ENCODE peak calls at places on chromosomes 1 and 21, in ten cellular contexts. C, L, Z, H, D, J, P, R, M and F are unnamed samples.

GRCh38 chr1:202084791-202085681 is 37.7 kb upstream of the GPR37L1 start:
- DNase-seq in L (no peak), R (no peak), D (peak; percentile 91), P (no peak), Z (no peak), C (peak; percentile 62), H (peak; percentile 99), J (no peak), M (peak; percentile 34), F (no peak)

GRCh38 chr1:28235746-28236655 is at the start of gene ATP5IF1:
- DNase-seq in R (peak; percentile 90), D (peak; percentile 97), L (peak; percentile 99), J (peak; percentile 97), Z (peak; percentile 99), M (peak; percentile 99), P (peak; percentile 93), H (peak; percentile 96), C (peak; percentile 98), F (peak; percentile 99)

GRCh38 chr21:41611966-41612606 is 104.1 kb upstream of the TMPRSS2 start:
- DNase-seq in D (peak; percentile 77), H (peak; percentile 28), L (peak; percentile 42), R (no peak), P (no peak), Z (no peak), M (peak; percentile 39), C (peak; percentile 63), J (no peak), F (no peak)

GRCh38 chr1:12083766-12084165 is 20.7 kb downstream of the TNFRSF8 start:
- DNase-seq in Z (no peak), H (no peak), D (no peak), R (no peak), C (no peak), P (no peak), M (no peak), J (no peak), L (no peak), F (no peak)

GRCh38 chr1:245156736-245157505 is 2.1 kb downstream of the KIF26B start:
- DNase-seq in D (no peak), C (peak; percentile 51), Z (no peak), J (peak; percentile 61), P (peak; percentile 27), L (no peak), H (peak; percentile 65), M (no peak), R (no peak), F (no peak)

GRCh38 chr1:177871633-177872562 is 98.0 kb downstream of the SEC16B start:
- DNase-seq in P (no peak), Z (no peak), H (no peak), M (no peak), L (no peak), J (no peak), R (no peak), C (peak; percentile 66), D (no peak), F (peak; percentile 55)

GRCh38 chr1:40303051-40303771 is 13.9 kb downstream of the COL9A2 start:
- DNase-seq in P (peak; percentile 68), D (no peak), R (no peak), H (no peak), L (no peak), J (no peak), C (no peak), M (no peak), Z (peak; percentile 69), F (no peak)

GRCh38 chr1:198809247-198809646 is 170.4 kb downstream of the PTPRC start:
- DNase-seq in M (no peak), H (no peak), R (no peak), J (no peak), C (no peak), P (no peak), Z (no peak), D (no peak), L (no peak), F (no peak)

GRCh38 chr21:42193131-42193671 is 25.7 kb upstream of the ABCG1 start:
- DNase-seq in R (no peak), P (no peak), Z (no peak), J (no peak), D (no peak), H (no peak), M (no peak), L (no peak), C (no peak), F (peak; percentile 87)

GRCh38 chr1:209246660-209247059 is 336.9 kb upstream of the CAMK1G start:
- DNase-seq in P (no peak), L (no peak), Z (no peak), J (no peak), D (no peak), H (no peak), R (no peak), C (no peak), M (no peak), F (peak; percentile 31)

GRCh38 chr1:29643281-29643680 is 407.0 kb downstream of the PTPRU start:
- DNase-seq in Z (peak; percentile 23), C (no peak), M (no peak), R (no peak), H (no peak), J (no peak), D (no peak), L (no peak), P (no peak), F (peak; percentile 50)

DNA sequence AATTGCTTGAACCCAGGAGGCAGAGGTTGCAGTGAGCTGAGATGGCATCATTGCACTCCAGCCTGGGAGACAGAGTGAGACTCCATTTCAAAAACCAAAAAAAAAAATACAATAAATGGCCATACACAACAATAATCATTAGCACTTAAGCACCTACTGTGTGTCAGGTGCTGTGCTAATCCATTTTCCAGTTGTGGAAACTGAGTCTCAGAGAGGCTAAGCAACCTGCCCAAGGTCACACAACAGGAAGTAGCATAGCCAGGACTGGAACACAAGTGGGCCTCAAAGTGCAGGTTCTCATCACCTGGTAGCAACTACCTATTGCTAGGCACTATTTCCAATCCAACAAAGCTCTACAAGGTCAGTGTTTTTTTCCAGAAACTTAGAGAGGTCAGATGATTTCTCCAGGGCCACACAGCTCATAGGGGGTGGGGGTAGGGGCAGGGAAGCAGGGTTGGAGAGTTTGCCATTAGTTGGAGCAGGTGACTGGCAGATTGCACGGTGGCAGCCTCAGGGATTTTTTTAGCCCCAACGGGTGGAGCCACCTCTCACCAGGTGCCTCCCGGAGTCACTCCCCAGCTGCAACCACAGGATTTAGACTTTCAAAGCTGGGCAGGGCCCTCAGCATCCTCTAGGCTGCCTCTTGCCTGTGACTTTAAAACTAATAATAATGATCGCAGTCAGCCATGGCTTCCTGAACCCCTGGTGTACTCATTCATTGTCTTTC is 52.5 kb upstream of the ID3 start:
- DNase-seq in M (no peak), C (no peak), L (no peak), J (no peak), H (no peak), Z (no peak), P (no peak), D (no peak), R (no peak), F (no peak)
- TF ChIP-seq EP300 in M (no peak), C (no peak), L (no peak), J (no peak), H (no peak), Z (no peak), P (no peak), D (no peak), R (no peak), F (no peak)

GRCh38 chr1:212621830-212622315 is 13.3 kb downstream of the ATF3 start:
- DNase-seq in H (no peak), J (no peak), P (no peak), L (no peak), C (no peak), R (no peak), D (no peak), M (no peak), Z (no peak), F (no peak)
- TF ChIP-seq POLR2AphosphoS5 in H (no peak), J (no peak), P (no peak), L (no peak), C (no peak), R (no peak), D (no peak), M (no peak), Z (no peak), F (no peak)

GRCh38 chr1:23910553-23911246 is 2.5 kb downstream of the CNR2 start:
- DNase-seq in L (no peak), J (no peak), M (peak; percentile 66), D (no peak), R (no peak), Z (no peak), C (no peak), P (no peak), H (no peak), F (no peak)

GRCh38 chr1:23910144-23910543 is 3.0 kb downstream of the CNR2 start:
- DNase-seq in R (no peak), D (no peak), Z (no peak), M (no peak), L (no peak), J (no peak), P (no peak), H (no peak), C (no peak), F (no peak)

GRCh38 chr1:23909412-23909811 is 3.8 kb downstream of the CNR2 start:
- DNase-seq in J (no peak), R (no peak), L (no peak), P (no peak), C (no peak), D (no peak), Z (no peak), M (no peak), H (no peak), F (no peak)

GRCh38 chr1:23906731-23907130 is 6.4 kb downstream of the CNR2 start:
- DNase-seq in R (no peak), H (no peak), M (no peak), J (no peak), D (no peak), C (no peak), Z (no peak), P (no peak), L (no peak), F (no peak)

DNA sequence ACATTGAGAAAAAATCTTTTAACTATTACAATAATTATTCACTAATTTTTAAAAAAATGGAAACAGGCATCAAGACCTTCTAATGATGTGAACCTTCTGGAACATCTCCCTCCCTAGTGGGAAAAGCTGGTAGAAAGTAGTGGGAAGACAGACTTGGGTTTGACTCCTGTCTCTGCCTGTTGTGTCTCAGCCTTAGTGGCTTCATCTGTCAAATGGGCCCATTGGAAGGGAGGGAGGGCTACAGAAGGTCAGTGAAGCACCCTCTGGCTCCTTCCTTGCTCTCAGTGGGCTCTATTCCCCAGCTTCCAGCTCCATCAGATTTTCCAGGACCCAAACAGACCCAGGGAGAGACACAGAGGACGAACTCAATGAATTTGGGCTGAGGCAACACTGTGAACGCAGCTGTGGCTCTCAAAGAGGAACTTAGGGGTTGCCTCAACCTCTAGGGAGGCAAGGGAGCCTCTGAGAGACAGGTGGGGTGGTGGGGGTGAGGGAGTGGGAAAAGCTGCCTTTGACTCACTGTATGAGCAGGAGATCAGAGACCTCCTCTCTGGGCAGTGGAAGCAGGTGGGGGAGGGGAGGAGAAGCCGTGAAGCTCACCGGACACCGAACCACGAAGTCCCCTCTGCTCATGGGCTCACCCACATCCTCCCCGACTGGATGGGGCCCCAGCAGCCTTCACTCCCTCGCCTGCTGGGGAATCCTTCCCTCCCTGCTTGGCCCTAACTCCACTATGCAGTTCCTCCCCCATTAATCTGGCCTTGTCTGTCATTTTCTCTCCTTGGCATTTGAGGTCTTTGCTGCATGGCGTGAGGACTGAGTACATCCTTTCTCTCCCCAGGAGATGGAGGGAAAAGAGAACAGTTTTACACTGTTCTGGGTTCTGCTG is 4.5 kb downstream of the CNR2 start:
- DNase-seq in L (no peak), R (no peak), D (peak; percentile 38), C (no peak), P (no peak), M (peak; percentile 56), J (no peak), H (no peak), Z (no peak), F (no peak)
- H3K4me3 ChIP-seq in L (no peak overlapping the region), R (no peak overlapping the region), D (no peak overlapping the region), C (no peak overlapping the region), P (no peak overlapping the region), M (no peak overlapping the region), J (no peak overlapping the region), H (no peak overlapping the region), Z (no peak overlapping the region), F (no peak overlapping the region)

GRCh38 chr1:67144696-67145095 is 9.9 kb upstream of the C1orf141 start:
- DNase-seq in M (peak; percentile 18), Z (no peak), R (no peak), L (no peak), P (no peak), H (no peak), J (peak; percentile 28), D (no peak), C (no peak), F (no peak)
- TF ChIP-seq EP300 in M (no peak), Z (no peak), R (no peak), L (no peak), P (no peak), H (no peak), J (no peak), D (no peak), C (no peak), F (no peak)